ENCODE peak calls at places on chromosomes 3 and 15, in seven cellular contexts. P, Y, F, R, G, Q and W are unnamed samples.

GRCh38 chr15:90644946-90645725 is 72.0 kb upstream of the BLM start:
- DNase-seq in R (no peak), G (peak), P (no peak), Q (no peak), F (no peak), Y (no peak), W (no peak)

GRCh38 chr15:39497759-39498565 is 82.9 kb upstream of the THBS1 start:
- DNase-seq in Q (peak), P (no peak), G (no peak), F (no peak), Y (no peak), R (no peak), W (no peak)

GRCh38 chr3:11671648-11672100 is 28.0 kb upstream of the VGLL4 start:
- DNase-seq in R (peak), Y (no peak), G (no peak), P (peak), Q (peak), F (no peak), W (peak)

GRCh38 chr15:31905054-31905453 is 125.3 kb upstream of the CHRNA7 start:
- DNase-seq in Y (no peak), P (no peak), G (peak), Q (no peak), F (no peak), R (no peak), W (no peak)

GRCh38 chr3:65893631-65894030 is 145.1 kb downstream of the MAGI1 start:
- DNase-seq in G (no peak), F (no peak), R (no peak), Y (no peak), Q (peak), P (no peak), W (no peak)

GRCh38 chr3:64908292-64908691 is 220.5 kb upstream of the ADAMTS9 start:
- DNase-seq in Y (no peak), G (no peak), F (no peak), R (no peak), Q (peak), P (no peak), W (no peak)

GRCh38 chr3:50268703-50269451 is at the start of gene SEMA3B:
- DNase-seq in P (no peak), F (no peak), G (no peak), Y (peak), Q (peak), R (no peak), W (no peak)

GRCh38 chr3:125117631-125118191 is 61.9 kb upstream of the HEG1 start:
- DNase-seq in F (no peak), R (no peak), P (no peak), Q (no peak), G (no peak), Y (no peak), W (no peak)

GRCh38 chr15:71386448-71387236 is 271.4 kb downstream of the THSD4 start:
- DNase-seq in G (no peak), P (peak), F (no peak), R (no peak), Y (no peak), Q (peak), W (no peak)

GRCh38 chr3:47594792-47595191 is 16.1 kb upstream of the CSPG5 start:
- DNase-seq in P (no peak), R (no peak), Y (no peak), Q (peak), G (no peak), F (no peak), W (no peak)

GRCh38 chr15:54029076-54029475 is 50.8 kb downstream of the UNC13C start:
- DNase-seq in G (no peak), Y (no peak), P (no peak), Q (peak), R (no peak), F (no peak), W (no peak)

GRCh38 chr15:88071141-88071540 is 185.4 kb downstream of the NTRK3 start:
- DNase-seq in R (no peak), F (no peak), P (no peak), Q (no peak), G (no peak), Y (no peak), W (no peak)

GRCh38 chr3:41975421-41976103 is 13.7 kb upstream of the ULK4 start:
- DNase-seq in G (no peak), Y (no peak), F (no peak), R (no peak), P (peak), Q (no peak), W (no peak)

DNA sequence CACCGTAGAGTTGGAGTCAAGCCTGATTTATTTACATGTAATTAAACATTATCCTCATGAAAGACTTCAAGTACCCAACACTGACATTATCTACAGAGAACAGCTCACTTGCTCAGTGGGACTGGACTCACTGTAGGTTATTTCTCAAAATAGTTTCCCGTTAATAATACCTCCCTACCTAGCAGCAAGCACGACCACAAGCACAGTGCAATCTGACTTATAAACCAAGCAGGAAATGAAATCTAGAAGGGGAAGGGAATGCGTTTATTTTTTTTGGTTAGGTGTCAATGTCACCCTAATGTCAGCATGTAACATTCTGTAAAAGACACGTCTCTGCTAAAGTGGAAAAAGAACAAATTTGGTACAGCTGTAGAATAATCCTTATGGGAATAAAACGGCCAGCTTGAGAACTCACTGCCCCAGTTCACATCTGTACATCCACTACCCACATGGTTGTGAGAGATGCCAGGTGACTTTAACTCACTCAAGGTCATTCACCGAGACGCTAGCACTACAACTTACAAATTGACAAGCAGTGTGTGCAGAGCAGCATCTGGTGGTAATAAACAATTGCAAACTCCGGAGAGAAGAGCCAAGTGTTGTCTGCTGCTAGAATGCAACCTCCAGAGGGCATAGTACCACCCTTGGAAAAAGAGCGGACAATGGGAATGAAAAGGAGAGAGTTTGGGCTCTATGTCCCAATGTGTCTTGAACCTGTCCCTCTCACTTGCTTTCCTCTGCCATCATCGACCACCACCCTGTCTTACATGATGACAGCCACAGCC is 242.5 kb downstream of the CADPS start:
- DNase-seq in F (no peak), Y (no peak), R (no peak), P (no peak), Q (no peak), G (no peak), W (peak)
- TF ChIP-seq CTCF in F (peak), Y (no peak), R (no peak), P (no peak), Q (peak), G (no peak), W (peak)

GRCh38 chr15:43376017-43376705 is 5.3 kb downstream of the TUBGCP4 start:
- DNase-seq in P (peak), R (no peak), Y (no peak), Q (peak), F (no peak), G (peak), W (no peak)

GRCh38 chr15:43370310-43370974 is 401 bp downstream of the ZSCAN29 start:
- DNase-seq in R (no peak), Y (no peak), Q (peak), P (peak), F (peak), G (peak), W (no peak)

DNA sequence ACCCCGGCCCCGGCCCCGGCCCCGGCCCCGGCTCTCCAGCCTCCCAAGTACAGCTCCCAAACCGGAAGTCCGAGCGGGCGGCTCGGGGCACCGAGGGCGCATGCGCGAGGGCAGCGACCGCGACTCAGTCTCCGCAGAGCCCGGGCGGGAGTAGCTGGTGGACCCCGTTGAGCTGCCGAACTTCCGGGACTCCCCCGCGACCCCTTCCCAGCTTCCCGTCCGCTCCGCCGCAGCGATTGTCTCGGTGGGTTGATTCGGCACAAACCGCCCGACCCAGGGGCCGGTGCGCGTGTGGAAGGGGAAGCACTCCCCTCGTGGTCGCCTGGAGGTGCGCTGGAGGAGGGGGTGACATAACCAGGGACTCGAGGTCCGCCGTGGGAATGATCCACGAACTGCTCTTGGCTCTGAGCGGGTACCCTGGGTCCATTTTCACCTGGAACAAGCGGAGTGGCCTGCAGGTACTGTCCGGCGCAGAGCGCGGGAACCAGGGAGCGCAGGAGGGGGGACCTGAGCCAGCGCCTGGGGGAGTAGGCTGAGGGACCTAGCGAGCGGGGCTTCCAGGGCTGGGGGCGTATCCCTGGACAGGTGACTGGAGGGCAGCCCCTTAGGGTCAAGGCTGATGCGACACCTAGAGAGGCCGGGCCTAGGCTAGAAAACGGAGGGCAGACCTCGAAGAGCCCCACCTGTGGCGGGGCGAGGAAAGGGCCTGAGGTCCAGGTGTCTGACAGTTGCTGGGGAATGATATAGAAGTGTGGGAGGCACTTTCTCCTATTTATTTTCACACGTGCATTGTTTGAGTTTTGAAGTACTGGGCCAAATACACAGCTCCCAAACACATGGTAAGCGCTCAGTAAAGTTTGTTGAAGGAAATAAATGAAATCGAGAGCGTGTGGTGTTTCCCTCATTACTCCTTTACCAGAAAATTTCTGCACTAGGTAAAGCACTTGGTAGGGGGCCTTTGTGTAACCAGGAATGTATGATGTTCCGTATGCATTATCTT is at the start of the genes TUBGCP4 and ZSCAN29:
- DNase-seq in Q (peak), F (peak), Y (peak), G (peak), R (peak), P (peak), W (peak)
- TF ChIP-seq CTCF in Q (peak), F (peak), Y (no peak), G (peak), R (peak), P (peak), W (peak)

DNA sequence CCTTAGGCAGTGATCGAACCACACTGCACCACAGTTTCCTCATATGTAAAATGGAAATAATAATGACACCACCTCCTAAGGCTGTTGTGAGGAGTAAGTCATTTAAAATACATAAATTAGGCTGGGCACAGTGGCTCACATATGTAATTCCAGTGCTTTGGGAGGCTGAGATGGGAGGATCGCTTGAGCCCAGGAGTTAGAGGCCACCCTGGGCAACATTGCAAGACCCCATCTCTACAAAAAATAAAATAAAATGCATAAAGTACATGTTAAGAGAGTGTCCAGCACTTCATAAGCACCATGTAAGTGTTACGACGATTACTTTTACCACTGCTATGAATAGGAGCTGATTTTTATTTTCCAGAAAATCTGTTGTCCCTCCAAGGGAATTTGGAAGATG is 440.0 kb downstream of the FOXP1 start:
- DNase-seq in Y (no peak), Q (no peak), R (no peak), G (no peak), P (no peak), F (no peak), W (no peak)
- TF ChIP-seq CTCF in Y (no peak), Q (no peak), R (no peak), G (no peak), P (no peak), F (no peak), W (no peak)

GRCh38 chr3:33144433-33144832 is 30.6 kb downstream of the CRTAP start:
- DNase-seq in G (peak), P (no peak), F (no peak), Q (no peak), Y (no peak), R (peak), W (no peak)

GRCh38 chr3:33145221-33145900 is 31.5 kb downstream of the CRTAP start:
- DNase-seq in F (no peak), Q (no peak), R (peak), G (no peak), Y (no peak), P (no peak), W (no peak)

GRCh38 chr3:33145901-33146580 is 32.2 kb downstream of the CRTAP start:
- DNase-seq in G (no peak), R (peak), F (no peak), Y (no peak), Q (no peak), P (no peak), W (no peak)

GRCh38 chr3:33152363-33153360 is 38.8 kb downstream of the CRTAP start:
- DNase-seq in P (no peak), F (no peak), Q (peak), R (no peak), Y (no peak), G (peak), W (no peak)

GRCh38 chr3:33146791-33147445 is 33.1 kb downstream of the CRTAP start:
- DNase-seq in R (peak), Y (no peak), F (no peak), P (peak), Q (no peak), G (no peak), W (no peak)
- TF ChIP-seq CTCF in R (no peak), Y (no peak), F (peak), P (no peak), Q (no peak), G (no peak), W (no peak)

GRCh38 chr3:52041118-52041847 is 15.1 kb downstream of the DUSP7 start:
- DNase-seq in Q (no peak), F (no peak), Y (no peak), G (peak), P (no peak), R (no peak), W (no peak)
- TF ChIP-seq CTCF in Q (peak), F (peak), Y (no peak), G (peak), P (peak), R (no peak), W (peak)

GRCh38 chr3:150577854-150578253 is 25.3 kb upstream of the SELENOT start:
- DNase-seq in P (peak), R (no peak), F (no peak), G (no peak), Q (peak), Y (no peak), W (no peak)
- TF ChIP-seq CTCF in P (no peak), R (no peak), F (no peak), G (no peak), Q (peak), Y (no peak), W (no peak)